ENCODE peak calls at places on chromosomes 5 and 9, in ten cellular contexts. E, P, R, X, I, Y, B, L, A and V are unnamed samples.

GRCh38 chr5:55234171-55234700 is 828 bp upstream of the CCNO start:
- DNase-seq in I (no peak), B (peak), P (peak), Y (no peak), E (no peak), R (no peak), A (no peak), X (peak), L (peak), V (no peak)

GRCh38 chr9:133779081-133779480 is 40.9 kb upstream of the SARDH start:
- DNase-seq in E (no peak), A (no peak), I (no peak), P (no peak), X (peak), L (no peak), R (no peak), Y (no peak), B (no peak), V (no peak)

GRCh38 chr5:81837667-81838306 is 86.9 kb upstream of the SSBP2 start:
- DNase-seq in P (no peak), I (no peak), Y (no peak), E (no peak), X (no peak), L (no peak), R (no peak), A (no peak), B (no peak), V (no peak)

GRCh38 chr5:159412284-159413046 is 82.2 kb upstream of the IL12B start:
- DNase-seq in P (peak), Y (no peak), X (no peak), I (no peak), B (no peak), A (no peak), E (no peak), L (no peak), R (no peak), V (no peak)

GRCh38 chr5:68630354-68630753 is 414.8 kb downstream of the PIK3R1 start:
- DNase-seq in I (no peak), E (no peak), L (no peak), P (no peak), B (no peak), X (no peak), Y (no peak), R (no peak), A (no peak), V (no peak)

GRCh38 chr5:51958473-51958872 is 575.2 kb downstream of the ISL1 start:
- DNase-seq in R (no peak), Y (no peak), A (no peak), P (no peak), I (no peak), B (no peak), L (no peak), X (no peak), E (no peak), V (no peak)

GRCh38 chr5:139650031-139650688 is 2.0 kb downstream of the CXXC5 start:
- DNase-seq in A (no peak), X (peak), B (no peak), R (no peak), I (no peak), Y (peak), L (peak), E (no peak), P (peak), V (peak)

GRCh38 chr5:98827161-98827560 is 53.7 kb downstream of the RGMB start:
- DNase-seq in R (no peak), A (no peak), B (peak), I (peak), P (peak), E (no peak), X (no peak), Y (no peak), L (no peak), V (no peak)

GRCh38 chr9:124595743-124596142 is 88.5 kb upstream of the NR5A1 start:
- DNase-seq in Y (no peak), L (no peak), A (no peak), I (no peak), E (no peak), B (no peak), P (no peak), X (no peak), R (no peak), V (no peak)

GRCh38 chr5:132766020-132766805 is 10.8 kb downstream of the SEPTIN8 start:
- DNase-seq in L (no peak), E (no peak), A (no peak), I (no peak), X (peak), P (no peak), Y (no peak), R (no peak), B (no peak), V (no peak)

GRCh38 chr9:12539602-12540001 is 153.6 kb upstream of the TYRP1 start:
- DNase-seq in E (no peak), B (no peak), A (no peak), Y (no peak), L (no peak), R (no peak), I (no peak), P (no peak), X (no peak), V (no peak)